ENCODE peak calls at places on chromosomes 11 and 22, in eight cellular contexts. B is AG04450, J is OCI-LY7, Q is cardiac muscle cell, C is mucosa of descending colon, U is adipocyte, R is mammary epithelial cell, X is sigmoid colon. D is an unnamed sample.

GRCh38 chr11:12235945-12236743 is 125.8 kb downstream of the MICAL2 start:
- DNase-seq in B (peak; percentile 43), J (peak; percentile 41), Q (peak; percentile 60), C (no peak), U (peak; percentile 86), R (peak; percentile 47), X (no peak), D (no peak)

GRCh38 chr11:75894036-75894585 is 79.1 kb downstream of the UVRAG start:
- DNase-seq in B (no peak), J (no peak), Q (no peak), C (no peak), U (no peak), R (no peak), X (no peak), D (no peak)

GRCh38 chr11:61531033-61531432 is 22.5 kb downstream of the LRRC10B start:
- DNase-seq in B (no peak), J (no peak), Q (no peak), C (no peak), U (no peak), R (no peak), X (no peak), D (no peak)

GRCh38 chr11:59182457-59183151 is 10.7 kb downstream of the DTX4 start:
- DNase-seq in B (no peak), J (peak; percentile 33), Q (no peak), C (peak; percentile 84), U (no peak), R (peak; percentile 37), X (no peak), D (no peak)

GRCh38 chr11:102360681-102361080 is 13.7 kb downstream of the BIRC2 start:
- DNase-seq in B (no peak), J (no peak), Q (no peak), C (no peak), U (no peak), R (no peak), X (no peak), D (no peak)

GRCh38 chr11:70522613-70523311 is 124.4 kb downstream of the CTTN start:
- DNase-seq in B (no peak), J (no peak), Q (no peak), C (peak; percentile 52), U (no peak), R (no peak), X (no peak), D (no peak)

GRCh38 chr11:71266114-71266833 is 13.9 kb upstream of the SHANK2 start:
- DNase-seq in B (no peak), J (no peak), Q (no peak), C (peak; percentile 86), U (no peak), R (no peak), X (peak; percentile 49), D (no peak)

GRCh38 chr11:61609970-61610347 is 29.1 kb upstream of the SYT7 start:
- DNase-seq in B (no peak), J (peak; percentile 13), Q (peak; percentile 47), C (peak; percentile 56), U (no peak), R (peak; percentile 38), X (no peak), D (no peak)

GRCh38 chr11:116777056-116777455 is 4.3 kb upstream of the BUD13 start:
- DNase-seq in B (no peak), J (no peak), Q (no peak), C (no peak), U (no peak), R (no peak), X (no peak), D (no peak)

GRCh38 chr11:46390331-46391171 is 1.0 kb downstream of the CHRM4 start:
- DNase-seq in B (no peak), J (no peak), Q (no peak), C (no peak), U (no peak), R (no peak), X (peak; percentile 59), D (no peak)

GRCh38 chr22:19663286-19663815 is 51.0 kb upstream of the SEPTIN5 start:
- DNase-seq in B (peak; percentile 36), J (no peak), Q (peak; percentile 34), C (peak; percentile 52), U (peak; percentile 88), R (peak; percentile 65), X (no peak), D (no peak)

GRCh38 chr11:107898270-107898669 is 30.0 kb upstream of the RAB39A start:
- DNase-seq in B (peak; percentile 20), J (peak; percentile 32), Q (peak; percentile 10), C (no peak), U (peak; percentile 52), R (peak; percentile 35), X (no peak), D (no peak)

GRCh38 chr22:19597399-19597735 is 73.2 kb upstream of the CLDN5 start:
- DNase-seq in B (no peak), J (peak; percentile 90), Q (no peak), C (no peak), U (no peak), R (no peak), X (no peak), D (no peak)

GRCh38 chr22:21865041-21865440 is 2.4 kb downstream of the MAPK1 start:
- DNase-seq in B (peak; percentile 65), J (no peak), Q (peak; percentile 20), C (no peak), U (peak; percentile 89), R (peak; percentile 78), X (peak; percentile 75), D (no peak)

GRCh38 chr11:69667619-69668604 is 7.2 kb downstream of the LTO1 start:
- DNase-seq in B (no peak), J (no peak), Q (no peak), C (peak; percentile 41), U (no peak), R (no peak), X (peak; percentile 40), D (no peak)

DNA sequence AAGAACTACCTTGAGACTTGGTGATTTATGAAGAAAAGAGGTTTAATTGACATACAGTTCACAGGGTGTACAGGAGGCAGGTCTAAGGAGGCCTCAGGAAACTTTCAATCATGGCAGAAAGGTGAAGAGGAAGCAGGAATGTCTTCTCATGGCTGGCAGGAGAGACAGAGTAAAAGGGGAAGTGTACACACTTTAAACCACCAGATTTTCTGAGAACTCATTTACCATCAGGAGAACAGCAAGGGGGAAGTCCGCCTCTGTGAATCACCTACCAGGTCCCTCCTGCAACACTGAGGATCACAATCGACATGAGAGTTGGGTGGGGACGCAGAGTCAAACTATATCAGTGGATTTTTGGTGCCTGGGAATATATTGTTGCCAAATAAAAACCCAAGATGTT is 40.3 kb upstream of the OR5D13 start:
- DNase-seq in B (no peak), J (no peak), Q (no peak), C (no peak), U (no peak), R (no peak), X (no peak), D (no peak)
- H3K9me3 ChIP-seq in B (peaks cover 5% of the 10 kb centered on the region), J (no peaks in the 10 kb centered on the region), Q (no peaks in the 10 kb centered on the region), C (peaks cover 19% of the 10 kb centered on the region), U (no peaks in the 10 kb centered on the region), R (peaks cover 9% of the 10 kb centered on the region), X (no peaks in the 10 kb centered on the region), D (no peaks in the 10 kb centered on the region)

DNA sequence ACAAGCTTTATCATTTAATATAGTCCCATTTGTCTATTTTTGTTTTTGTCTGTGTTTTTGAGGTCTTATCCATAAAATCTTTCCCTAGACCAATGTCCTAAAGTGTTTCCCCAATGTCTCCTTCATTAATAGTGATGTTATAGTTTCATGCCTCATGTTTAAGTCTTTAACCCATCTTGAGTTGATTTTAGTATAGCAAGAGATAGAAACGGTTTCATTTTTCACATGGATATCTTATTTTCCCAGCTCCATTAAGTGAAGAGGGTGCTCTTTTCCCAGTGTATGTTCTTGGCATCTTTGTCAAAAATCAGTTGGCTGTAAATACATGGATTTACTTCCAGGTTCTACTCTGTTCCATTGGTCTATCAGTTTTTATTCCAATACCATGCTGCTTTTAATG is 58.2 kb downstream of the KCNQ1OT1 start:
- DNase-seq in B (no peak), J (no peak), Q (no peak), C (no peak), U (no peak), R (no peak), X (no peak), D (no peak)
- H3K9me3 ChIP-seq in B (peaks cover 36% of the 10 kb centered on the region), J (peaks cover 23% of the 10 kb centered on the region), Q (no peaks in the 10 kb centered on the region), C (peaks cover 67% of the 10 kb centered on the region), U (peaks cover 87% of the 10 kb centered on the region), R (peaks cover 17% of the 10 kb centered on the region), X (peaks cover 29% of the 10 kb centered on the region), D (no peaks in the 10 kb centered on the region)

GRCh38 chr11:48172818-48173609 is 43.6 kb upstream of the OR4B1 start:
- DNase-seq in B (peak; percentile 39), J (peak; percentile 60), Q (peak; percentile 73), C (peak; percentile 69), U (peak; percentile 81), R (peak; percentile 32), X (no peak), D (no peak)

GRCh38 chr11:48182860-48183526 is 33.6 kb upstream of the OR4B1 start:
- DNase-seq in B (no peak), J (no peak), Q (no peak), C (no peak), U (no peak), R (no peak), X (no peak), D (no peak)

DNA sequence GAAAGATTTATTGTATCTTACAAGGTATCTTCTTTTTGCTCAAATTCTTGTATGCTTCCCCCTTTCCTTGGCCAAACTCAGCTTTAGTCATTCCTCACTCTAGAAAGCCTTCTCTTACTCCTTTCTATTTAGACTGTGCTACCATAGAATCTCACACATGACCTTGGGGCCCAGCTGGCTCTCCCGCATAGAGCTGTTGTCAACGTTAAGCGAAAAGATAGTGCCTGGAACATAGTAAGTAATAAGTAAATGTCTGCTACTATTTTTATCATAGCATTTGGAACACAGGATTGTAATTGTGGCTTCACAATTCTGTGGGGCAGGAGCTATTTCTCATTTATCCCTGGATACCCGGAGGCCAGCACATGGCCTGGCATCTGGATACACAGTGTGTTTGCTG is 38.9 kb upstream of the OR4B1 start:
- DNase-seq in B (no peak), J (no peak), Q (no peak), C (no peak), U (no peak), R (no peak), X (no peak), D (no peak)
- H3K9me3 ChIP-seq in B (no peaks in the 10 kb centered on the region), J (no peaks in the 10 kb centered on the region), Q (no peaks in the 10 kb centered on the region), C (no peaks in the 10 kb centered on the region), U (no peaks in the 10 kb centered on the region), R (peaks cover 8% of the 10 kb centered on the region), X (no peaks in the 10 kb centered on the region), D (no peaks in the 10 kb centered on the region)

GRCh38 chr11:22832315-22833041 is 2.9 kb upstream of the SVIP start:
- DNase-seq in B (no peak), J (no peak), Q (no peak), C (no peak), U (no peak), R (peak; percentile 26), X (no peak), D (no peak)

GRCh38 chr11:22829231-22830081 is at the start of gene SVIP:
- DNase-seq in B (peak; percentile 72), J (no peak), Q (peak; percentile 96), C (peak; percentile 99), U (peak; percentile 94), R (peak; percentile 85), X (peak; percentile 96), D (peak; percentile 84)

GRCh38 chr11:22828373-22828772 is 1.2 kb downstream of the SVIP start:
- DNase-seq in B (no peak), J (no peak), Q (no peak), C (no peak), U (no peak), R (no peak), X (no peak), D (no peak)

DNA sequence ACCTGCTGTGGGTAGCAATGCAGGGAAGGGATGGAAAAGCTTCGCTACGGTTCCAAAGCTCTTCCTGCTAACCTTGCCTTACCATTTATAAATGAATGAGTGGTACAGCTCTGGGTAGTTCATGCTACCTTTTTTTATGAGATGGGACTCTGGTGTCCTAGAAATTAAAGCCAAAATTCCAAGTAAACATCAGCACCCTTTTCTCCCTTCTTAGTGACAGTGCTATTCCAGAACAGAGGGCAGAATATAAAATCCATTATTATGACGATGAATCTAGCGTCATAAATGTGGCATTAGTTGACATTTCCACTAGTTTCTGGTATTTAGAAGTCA is 447 bp upstream of the SVIP start:
- DNase-seq in B (no peak), J (no peak), Q (no peak), C (no peak), U (no peak), R (no peak), X (no peak), D (no peak)
- H3K9me3 ChIP-seq in B (no peaks in the 10 kb centered on the region), J (no peaks in the 10 kb centered on the region), Q (no peaks in the 10 kb centered on the region), C (no peaks in the 10 kb centered on the region), U (no peaks in the 10 kb centered on the region), R (no peaks in the 10 kb centered on the region), X (no peaks in the 10 kb centered on the region), D (no peaks in the 10 kb centered on the region)